ENCODE peak calls at places on chromosomes 2 and 18, in four cellular contexts. One of them, this sample, is unnamed.

GRCh38 chr2:119616421-119616820 is 62.6 kb upstream of the TMEM177 start:
- DNase-seq in astrocyte: no peak
- DNase-seq in GM06990: no peak
- DNase-seq in A549: no peak
- DNase-seq in this sample: no peak

GRCh38 chr18:55365342-55365741 is 222.7 kb downstream of the TCF4 start:
- DNase-seq in astrocyte: no peak
- DNase-seq in A549: no peak
- DNase-seq in GM06990: no peak
- DNase-seq in this sample: no peak

GRCh38 chr2:13522917-13523821 is 806.4 kb downstream of the TRIB2 start:
- DNase-seq in astrocyte: peak; percentile 71
- DNase-seq in GM06990: peak; percentile 59
- DNase-seq in A549: no peak
- DNase-seq in this sample: no peak

GRCh38 chr2:107669335-107669734 is 157.4 kb upstream of the RGPD4 start:
- DNase-seq in A549: peak; percentile 31
- DNase-seq in astrocyte: peak; percentile 11
- DNase-seq in GM06990: no peak
- DNase-seq in this sample: peak; percentile 12

GRCh38 chr2:17520761-17521160 is 2.5 kb upstream of the RAD51AP2 start:
- DNase-seq in GM06990: peak; percentile 44
- DNase-seq in astrocyte: no peak
- DNase-seq in A549: no peak
- DNase-seq in this sample: no peak

GRCh38 chr2:64749446-64749845 is 95.7 kb upstream of the SERTAD2 start:
- DNase-seq in A549: no peak
- DNase-seq in astrocyte: no peak
- DNase-seq in GM06990: no peak
- DNase-seq in this sample: no peak

GRCh38 chr18:59344990-59345389 is 14.1 kb downstream of the LMAN1 start:
- DNase-seq in GM06990: no peak
- DNase-seq in astrocyte: no peak
- DNase-seq in A549: no peak
- DNase-seq in this sample: no peak

GRCh38 chr2:135685361-135685760 is 56.3 kb upstream of the UBXN4 start:
- DNase-seq in A549: no peak
- DNase-seq in GM06990: no peak
- DNase-seq in astrocyte: peak; percentile 26
- DNase-seq in this sample: peak; percentile 33

GRCh38 chr2:286774-287392 is 1.0 kb downstream of the ALKAL2 start:
- DNase-seq in astrocyte: no peak
- DNase-seq in GM06990: no peak
- DNase-seq in A549: no peak
- DNase-seq in this sample: no peak

GRCh38 chr18:76451475-76452331 is 43.3 kb downstream of the ZNF516 start:
- DNase-seq in astrocyte: no peak
- DNase-seq in GM06990: no peak
- DNase-seq in A549: no peak
- DNase-seq in this sample: no peak

GRCh38 chr2:197308635-197309368 is 1.8 kb downstream of the ANKRD44 start:
- DNase-seq in astrocyte: no peak
- DNase-seq in GM06990: no peak
- DNase-seq in A549: no peak
- DNase-seq in this sample: no peak

GRCh38 chr2:197310940-197311485 is 433 bp upstream of the ANKRD44 start:
- DNase-seq in astrocyte: no peak
- DNase-seq in A549: no peak
- DNase-seq in GM06990: no peak
- DNase-seq in this sample: no peak

GRCh38 chr2:197309369-197310231 is 980 bp downstream of the ANKRD44 start:
- DNase-seq in A549: no peak
- DNase-seq in astrocyte: no peak
- DNase-seq in GM06990: peak; percentile 57
- DNase-seq in this sample: no peak

GRCh38 chr2:197311521-197312033 is 997 bp upstream of the ANKRD44 start:
- DNase-seq in GM06990: no peak
- DNase-seq in A549: no peak
- DNase-seq in astrocyte: peak; percentile 40
- DNase-seq in this sample: no peak

GRCh38 chr2:197310271-197310939 is at the start of gene ANKRD44:
- DNase-seq in GM06990: peak; percentile 91
- DNase-seq in astrocyte: peak; percentile 73
- DNase-seq in A549: peak; percentile 83
- DNase-seq in this sample: peak; percentile 84
- H3K4me3 ChIP-seq in GM06990: peak within 1 kb of the TSS; percentile 90
- H3K4me3 ChIP-seq in astrocyte: peak within 1 kb of the TSS; percentile 79
- H3K4me3 ChIP-seq in A549: peak within 1 kb of the TSS; percentile 97
- H3K4me3 ChIP-seq in this sample: peak within 1 kb of the TSS; percentile 79

GRCh38 chr2:235170536-235171510 is 219.0 kb downstream of the SH3BP4 start:
- DNase-seq in astrocyte: peak; percentile 42
- DNase-seq in GM06990: no peak
- DNase-seq in A549: peak; percentile 86
- DNase-seq in this sample: peak; percentile 90
- TF ChIP-seq CTCF in astrocyte: peak; percentile 32
- TF ChIP-seq CTCF in GM06990: no peak
- TF ChIP-seq CTCF in A549: peak; percentile 9
- TF ChIP-seq CTCF in this sample: peak; percentile 63

DNA sequence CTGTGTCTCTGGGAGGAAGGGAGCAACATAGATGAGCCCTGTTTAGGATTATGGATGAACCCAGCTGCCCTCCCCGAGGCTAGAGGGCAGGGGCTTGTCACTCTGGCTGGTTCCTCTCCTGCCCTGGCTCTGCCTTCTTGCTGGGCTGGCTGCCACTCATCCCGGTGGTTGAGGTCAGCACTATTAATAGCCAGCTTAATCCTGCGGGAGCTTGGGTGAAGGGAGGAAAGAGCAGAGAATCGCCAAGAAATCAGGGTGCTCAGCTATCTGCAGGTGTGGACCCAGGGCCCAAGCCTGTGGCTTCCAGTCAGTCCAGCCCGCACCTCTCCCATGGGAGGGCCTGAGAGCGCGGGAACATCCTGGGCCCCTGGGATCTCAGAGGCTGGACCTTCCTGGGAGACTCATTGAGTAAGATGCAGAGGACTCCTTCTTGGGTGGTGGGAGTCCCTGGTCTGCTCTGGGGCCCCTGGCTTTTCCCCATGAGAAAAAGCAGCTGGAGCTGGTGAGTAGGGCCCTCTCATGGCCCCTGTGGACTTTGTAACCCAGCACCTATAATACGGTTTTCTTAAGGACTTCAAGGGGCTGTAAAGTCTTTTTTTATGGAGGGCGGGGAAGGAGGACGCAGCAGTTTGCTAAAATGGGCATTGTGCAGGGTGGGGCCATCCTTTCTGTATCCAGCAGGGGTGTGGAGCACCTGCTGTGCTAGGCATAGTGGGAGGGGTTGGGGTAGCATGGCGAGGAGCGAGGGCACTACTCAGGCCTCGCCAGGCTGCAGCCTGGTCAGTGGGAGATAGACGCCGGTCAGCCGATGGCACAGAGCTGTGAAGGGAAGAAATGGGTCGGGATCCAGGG is 27.4 kb upstream of the CNNM3 start:
- DNase-seq in A549: peak; percentile 42
- DNase-seq in GM06990: no peak
- DNase-seq in astrocyte: peak; percentile 16
- DNase-seq in this sample: no peak
- H3K4me3 ChIP-seq in A549: no peak overlapping the region
- H3K4me3 ChIP-seq in GM06990: no peak overlapping the region
- H3K4me3 ChIP-seq in astrocyte: no peak overlapping the region
- H3K4me3 ChIP-seq in this sample: no peak overlapping the region

DNA sequence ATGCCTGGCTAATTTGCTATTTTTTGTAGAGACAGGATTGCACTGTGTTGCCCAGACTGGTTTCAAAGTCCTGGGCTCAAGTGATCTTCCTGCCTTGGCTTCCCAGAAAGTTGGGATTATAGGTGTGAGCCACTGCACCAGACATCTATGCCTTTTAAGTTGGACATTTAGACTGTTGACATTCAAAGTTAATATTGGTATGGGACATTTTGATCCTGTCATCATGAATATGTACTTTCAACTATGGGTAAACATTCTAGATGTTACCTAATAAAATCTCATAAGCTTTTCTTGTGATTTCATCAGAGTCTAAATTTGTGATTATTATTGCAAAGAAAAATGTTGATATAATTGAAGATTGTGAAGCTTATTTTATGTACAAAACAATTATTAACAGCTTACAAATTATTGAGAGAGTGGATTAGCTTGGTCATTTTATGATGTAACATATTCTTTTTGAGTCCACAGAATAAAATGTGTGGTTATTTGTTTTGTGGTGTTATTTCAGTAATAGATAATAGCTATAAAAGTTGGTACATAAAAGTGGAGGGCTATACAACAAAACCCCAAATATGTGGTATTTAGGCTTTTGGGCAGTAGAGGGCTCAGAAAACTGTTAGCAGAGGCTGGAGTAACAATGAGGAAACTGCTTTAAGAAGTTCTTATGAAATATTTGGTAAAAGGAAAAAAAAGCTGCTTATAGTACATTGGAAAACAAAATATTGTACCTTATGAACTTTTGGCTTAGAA is 41.4 kb downstream of the STARD6 start:
- DNase-seq in A549: no peak
- DNase-seq in astrocyte: no peak
- DNase-seq in GM06990: no peak
- DNase-seq in this sample: peak; percentile 7
- TF ChIP-seq CTCF in A549: no peak
- TF ChIP-seq CTCF in astrocyte: no peak
- TF ChIP-seq CTCF in GM06990: no peak
- TF ChIP-seq CTCF in this sample: no peak

DNA sequence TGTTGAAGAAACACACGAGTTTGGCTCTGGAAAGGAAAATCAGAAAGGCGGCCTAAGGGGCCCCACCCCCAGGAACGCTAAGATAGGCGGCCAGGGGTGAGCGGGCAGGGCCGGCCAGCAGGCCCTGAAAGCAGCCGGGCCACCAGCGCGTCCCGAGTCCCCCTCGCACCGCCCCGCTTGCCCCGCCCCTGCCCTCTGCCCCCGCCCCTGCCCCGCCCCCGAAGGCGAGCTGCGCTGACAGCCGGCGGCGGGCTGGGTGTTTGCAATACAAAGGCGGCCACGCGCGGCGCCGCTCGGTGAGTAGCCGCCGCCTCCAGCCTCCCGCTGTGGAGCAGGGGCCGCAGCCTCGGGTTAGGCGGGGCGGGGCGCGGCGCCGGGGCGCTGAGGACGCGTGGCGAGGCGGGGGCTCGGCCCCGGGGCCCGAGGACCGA is at the start of gene LPIN1:
- DNase-seq in astrocyte: peak; percentile 62
- DNase-seq in GM06990: peak; percentile 86
- DNase-seq in A549: peak; percentile 88
- DNase-seq in this sample: peak; percentile 81
- H3K4me3 ChIP-seq in astrocyte: peak within 1 kb of the TSS; percentile 71
- H3K4me3 ChIP-seq in GM06990: peak within 1 kb of the TSS; percentile 71
- H3K4me3 ChIP-seq in A549: peak within 1 kb of the TSS; percentile 64
- H3K4me3 ChIP-seq in this sample: peak within 1 kb of the TSS; percentile 82

GRCh38 chr2:20231159-20231558 is 6.2 kb upstream of the SDC1 start:
- DNase-seq in A549: no peak
- DNase-seq in astrocyte: no peak
- DNase-seq in GM06990: no peak
- DNase-seq in this sample: no peak

GRCh38 chr2:20227894-20228505 is 3.1 kb upstream of the SDC1 start:
- DNase-seq in A549: no peak
- DNase-seq in astrocyte: no peak
- DNase-seq in GM06990: no peak
- DNase-seq in this sample: no peak

GRCh38 chr2:20229322-20230201 is 4.6 kb upstream of the SDC1 start:
- DNase-seq in astrocyte: no peak
- DNase-seq in A549: no peak
- DNase-seq in GM06990: no peak
- DNase-seq in this sample: peak; percentile 86

GRCh38 chr2:20232837-20233207 is 7.9 kb upstream of the SDC1 start:
- DNase-seq in A549: no peak
- DNase-seq in astrocyte: no peak
- DNase-seq in GM06990: no peak
- DNase-seq in this sample: no peak

DNA sequence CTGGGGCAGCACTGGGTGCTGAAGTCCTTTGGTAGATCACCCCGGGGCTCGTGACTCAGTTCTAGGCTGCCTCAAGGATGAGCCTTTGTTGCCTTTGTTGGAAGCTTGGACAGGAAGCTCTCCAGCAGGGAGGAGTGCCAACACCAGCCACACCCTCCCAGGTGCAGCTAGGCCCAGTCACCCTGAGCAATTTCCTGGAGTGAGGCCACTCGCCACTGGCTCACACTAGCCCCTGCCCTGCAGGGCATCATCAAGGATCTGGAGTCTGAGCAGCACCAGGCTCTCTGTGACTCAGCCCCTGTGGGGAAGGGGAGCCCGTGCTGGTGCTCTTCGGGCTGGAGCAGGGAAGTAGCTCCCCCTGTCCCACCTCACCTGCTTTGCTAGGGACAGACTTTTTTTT is 6.7 kb upstream of the SDC1 start:
- DNase-seq in GM06990: no peak
- DNase-seq in A549: peak; percentile 87
- DNase-seq in astrocyte: peak; percentile 50
- DNase-seq in this sample: peak; percentile 8
- TF ChIP-seq CTCF in GM06990: no peak
- TF ChIP-seq CTCF in A549: peak; percentile 10
- TF ChIP-seq CTCF in astrocyte: no peak
- TF ChIP-seq CTCF in this sample: no peak

DNA sequence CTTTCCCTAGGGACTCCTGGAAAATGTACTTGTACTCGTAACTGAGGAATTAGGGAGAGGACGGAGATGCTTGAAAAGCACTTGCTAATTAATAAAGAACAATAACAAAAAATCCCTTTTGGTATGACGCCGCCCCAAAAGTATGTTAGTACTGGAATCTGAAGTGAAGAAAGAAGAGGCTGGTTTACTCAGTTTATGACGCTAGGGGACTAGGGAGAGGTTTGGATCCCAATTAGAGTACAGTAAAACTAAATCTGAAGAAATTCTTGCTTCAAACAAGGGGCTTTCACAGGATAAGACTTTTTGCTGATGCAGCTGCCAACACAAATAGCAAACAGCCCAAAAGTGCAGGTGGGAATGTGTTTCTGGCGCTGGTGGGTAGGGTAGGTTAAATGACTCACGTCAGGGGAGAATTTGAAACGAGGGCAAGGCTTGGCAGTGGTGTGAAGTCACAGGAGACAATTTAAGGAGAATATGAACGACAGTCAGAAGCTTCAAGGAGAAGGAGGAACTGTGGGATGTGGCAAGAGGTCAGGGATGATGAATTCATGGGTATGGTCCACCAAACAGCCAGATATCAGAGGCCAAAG is 1.2 kb upstream of the ZNF396 start:
- DNase-seq in A549: no peak
- DNase-seq in GM06990: no peak
- DNase-seq in astrocyte: peak; percentile 71
- DNase-seq in this sample: peak; percentile 67
- H3K4me3 ChIP-seq in A549: no peak overlapping the region
- H3K4me3 ChIP-seq in GM06990: no peak overlapping the region
- H3K4me3 ChIP-seq in astrocyte: no peak overlapping the region
- H3K4me3 ChIP-seq in this sample: no peak overlapping the region